ENCODE peak calls at places on chromosomes 12 and 14, in nine cellular contexts. L is cardiac muscle cell, V is uterus, E is body of pancreas, H is psoas muscle, X is neural crest cell, T is HL-60, Q is stomach, R is IMR-90. F is an unnamed sample.

GRCh38 chr12:95918194-95918993 is 24.0 kb downstream of the CCDC38 start:
- DNase-seq in L (peak), V (no peak), E (peak), H (no peak), X (peak), T (peak), Q (peak), R (peak), F (peak)

GRCh38 chr12:459430-460258 is at the start of gene B4GALNT3:
- DNase-seq in L (peak), V (peak), E (peak), H (peak), X (peak), T (no peak), Q (peak), R (no peak), F (peak)

GRCh38 chr14:60757617-60758016 is 23.1 kb downstream of the MNAT1 start:
- DNase-seq in L (no peak), V (no peak), E (no peak), H (no peak), X (no peak), T (no peak), Q (no peak), R (peak), F (no peak)

GRCh38 chr12:64385019-64385418 is 5.5 kb downstream of the C12orf56 start:
- DNase-seq in L (no peak), V (no peak), E (no peak), H (no peak), X (no peak), T (no peak), Q (no peak), R (no peak), F (no peak)

GRCh38 chr14:58282925-58283593 is 15.3 kb upstream of the ARID4A start:
- DNase-seq in L (no peak), V (no peak), E (no peak), H (no peak), X (no peak), T (no peak), Q (no peak), R (no peak), F (no peak)

GRCh38 chr12:90239740-90240260 is 531.2 kb upstream of the ATP2B1 start:
- DNase-seq in L (no peak), V (no peak), E (no peak), H (no peak), X (no peak), T (no peak), Q (no peak), R (no peak), F (no peak)

GRCh38 chr12:94267907-94268575 is 119.7 kb downstream of the PLXNC1 start:
- DNase-seq in L (no peak), V (no peak), E (no peak), H (no peak), X (no peak), T (no peak), Q (no peak), R (no peak), F (no peak)

GRCh38 chr14:76953196-76953945 is 75.1 kb downstream of the IRF2BPL start:
- DNase-seq in L (no peak), V (peak), E (peak), H (peak), X (no peak), T (no peak), Q (peak), R (peak), F (no peak)

GRCh38 chr14:97824218-97824617 is 1027.0 kb downstream of the VRK1 start:
- DNase-seq in L (no peak), V (no peak), E (no peak), H (no peak), X (no peak), T (peak), Q (no peak), R (no peak), F (no peak)

GRCh38 chr14:59251811-59252771 is 63.6 kb downstream of the DAAM1 start:
- DNase-seq in L (peak), V (no peak), E (no peak), H (no peak), X (no peak), T (no peak), Q (no peak), R (peak), F (no peak)

GRCh38 chr14:101227611-101228594 is 324.4 kb upstream of the RTL1 start:
- DNase-seq in L (no peak), V (no peak), E (no peak), H (no peak), X (no peak), T (no peak), Q (no peak), R (no peak), F (no peak)

GRCh38 chr14:50000215-50001145 is 107.6 kb downstream of the ARF6 start:
- DNase-seq in L (peak), V (peak), E (peak), H (peak), X (no peak), T (peak), Q (peak), R (peak), F (no peak)

GRCh38 chr12:30965613-30965985 is 39.1 kb downstream of the TSPAN11 start:
- DNase-seq in L (no peak), V (no peak), E (peak), H (no peak), X (no peak), T (no peak), Q (peak), R (no peak), F (no peak)

GRCh38 chr12:12099102-12099501 is 28.4 kb downstream of the BCL2L14 start:
- DNase-seq in L (peak), V (no peak), E (no peak), H (no peak), X (no peak), T (no peak), Q (no peak), R (no peak), F (no peak)

GRCh38 chr12:48004039-48004940 is at the start of gene COL2A1:
- DNase-seq in L (peak), V (no peak), E (peak), H (peak), X (peak), T (peak), Q (no peak), R (peak), F (peak)

GRCh38 chr12:94145231-94145979 is 3.0 kb upstream of the PLXNC1 start:
- DNase-seq in L (peak), V (peak), E (no peak), H (no peak), X (no peak), T (peak), Q (no peak), R (peak), F (no peak)

GRCh38 chr12:92403210-92404175 is 257.8 kb upstream of the BTG1 start:
- DNase-seq in L (no peak), V (no peak), E (no peak), H (no peak), X (no peak), T (no peak), Q (no peak), R (no peak), F (no peak)

GRCh38 chr12:53828598-53828997 is 76.8 kb upstream of the CISTR start:
- DNase-seq in L (no peak), V (no peak), E (no peak), H (no peak), X (no peak), T (no peak), Q (no peak), R (no peak), F (no peak)

GRCh38 chr12:29991924-29992323 is 208.2 kb upstream of the TMTC1 start:
- DNase-seq in L (no peak), V (no peak), E (no peak), H (no peak), X (no peak), T (no peak), Q (no peak), R (peak), F (no peak)

GRCh38 chr14:67397536-67397935 is 14.4 kb downstream of the PLEK2 start:
- DNase-seq in L (no peak), V (no peak), E (no peak), H (no peak), X (no peak), T (no peak), Q (no peak), R (no peak), F (no peak)

GRCh38 chr12:53538209-53538689 is 31.0 kb upstream of the NPFF start:
- DNase-seq in L (no peak), V (no peak), E (peak), H (no peak), X (no peak), T (no peak), Q (no peak), R (peak), F (no peak)

GRCh38 chr14:83004456-83005006 is 1470.9 kb upstream of the SEL1L start:
- DNase-seq in L (no peak), V (no peak), E (no peak), H (no peak), X (no peak), T (no peak), Q (no peak), R (no peak), F (no peak)

GRCh38 chr14:82999802-83000201 is 1466.1 kb upstream of the SEL1L start:
- DNase-seq in L (peak), V (no peak), E (peak), H (no peak), X (no peak), T (peak), Q (no peak), R (peak), F (no peak)
- TF ChIP-seq CTCF in L (no peak), V (no peak), E (peak), H (no peak), X (peak), T (no peak), Q (peak), R (peak), F (peak)

GRCh38 chr12:124506832-124507153 is 60.6 kb downstream of the NCOR2 start:
- DNase-seq in L (no peak), V (no peak), E (no peak), H (no peak), X (no peak), T (no peak), Q (no peak), R (no peak), F (no peak)

GRCh38 chr12:124504273-124505000 is 63.0 kb downstream of the NCOR2 start:
- DNase-seq in L (no peak), V (peak), E (no peak), H (no peak), X (no peak), T (no peak), Q (no peak), R (no peak), F (no peak)

GRCh38 chr12:124505001-124505818 is 62.2 kb downstream of the NCOR2 start:
- DNase-seq in L (no peak), V (no peak), E (no peak), H (no peak), X (no peak), T (no peak), Q (no peak), R (no peak), F (no peak)

GRCh38 chr12:124507188-124508109 is 60.0 kb downstream of the NCOR2 start:
- DNase-seq in L (no peak), V (peak), E (no peak), H (peak), X (no peak), T (no peak), Q (no peak), R (peak), F (no peak)

DNA sequence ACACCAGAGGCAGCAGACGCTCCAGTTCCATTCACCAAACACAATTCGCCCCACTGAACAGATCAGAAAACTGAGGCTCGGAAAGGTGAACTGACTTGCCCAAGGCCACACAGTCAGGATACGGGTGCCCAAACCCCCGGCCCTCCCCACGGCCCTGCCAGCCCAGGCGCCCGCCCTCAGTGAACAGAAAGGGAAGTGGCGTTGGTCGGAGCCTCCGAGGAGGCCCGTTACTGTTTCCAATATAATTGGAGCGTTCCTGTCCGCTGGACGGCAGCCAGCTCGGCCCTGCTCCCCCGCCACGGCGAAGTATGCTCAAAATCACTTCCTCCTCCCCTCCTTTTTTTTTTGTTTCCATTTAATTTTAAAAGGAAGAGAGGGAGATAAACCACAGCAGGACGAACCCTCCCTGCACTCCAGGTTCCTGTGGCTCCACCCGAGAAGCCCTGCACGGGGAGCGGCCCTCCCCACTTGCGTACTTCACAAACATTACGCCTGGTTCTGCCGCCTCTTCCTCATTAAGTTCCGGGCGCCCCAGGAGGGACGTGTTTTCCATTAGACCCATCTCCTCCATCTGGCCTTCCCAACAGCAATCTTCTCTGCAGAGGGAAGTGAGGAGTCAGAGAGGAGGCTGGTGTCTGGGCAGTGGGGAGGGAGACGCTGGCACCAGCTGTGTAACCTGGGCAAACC is 61.1 kb downstream of the NCOR2 start:
- DNase-seq in L (no peak), V (peak), E (peak), H (peak), X (no peak), T (peak), Q (peak), R (no peak), F (peak)
- TF ChIP-seq CTCF in L (no peak), V (no peak), E (no peak), H (no peak), X (no peak), T (no peak), Q (no peak), R (no peak), F (no peak)

DNA sequence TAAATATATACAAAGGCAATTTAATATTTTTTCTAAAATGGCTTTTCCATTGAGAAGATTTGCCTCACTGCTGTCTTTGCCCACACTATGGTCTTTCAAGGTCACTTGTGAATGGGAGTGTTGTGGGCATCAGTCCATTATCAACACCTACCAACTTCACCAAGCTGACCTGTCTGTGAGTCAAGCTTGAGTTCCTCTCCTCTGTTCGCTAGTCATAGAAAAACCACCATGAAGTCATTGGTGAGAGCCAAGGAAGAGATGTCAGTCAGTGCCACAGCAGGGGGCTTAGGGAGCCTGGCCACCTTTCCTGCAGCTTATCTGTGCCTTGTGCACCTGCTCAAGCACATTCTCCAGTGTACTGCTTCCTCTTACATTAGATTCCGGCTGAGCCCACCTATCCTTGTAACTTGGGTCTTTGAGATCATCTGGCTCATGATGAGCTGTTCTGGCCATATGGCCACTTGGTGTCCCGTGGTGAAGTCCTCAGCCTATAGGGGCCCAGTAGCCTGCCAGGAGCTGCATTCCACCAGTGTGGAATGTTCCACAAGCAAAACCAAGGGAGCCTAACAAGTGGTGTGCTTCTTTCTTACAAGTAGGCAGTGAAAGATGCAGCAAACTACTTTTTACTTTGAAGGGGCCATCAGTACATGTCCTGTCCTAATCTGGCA is 80.8 kb upstream of the C12orf71 start:
- DNase-seq in L (no peak), V (no peak), E (no peak), H (no peak), X (no peak), T (no peak), Q (no peak), R (peak), F (no peak)
- TF ChIP-seq CTCF in L (no peak), V (no peak), E (no peak), H (no peak), X (no peak), T (no peak), Q (no peak), R (no peak), F (no peak)

GRCh38 chr14:68403794-68404522 is 388.9 kb downstream of the ZFP36L1 start:
- DNase-seq in L (no peak), V (no peak), E (no peak), H (no peak), X (no peak), T (no peak), Q (no peak), R (no peak), F (no peak)

GRCh38 chr14:68404652-68405183 is 388.1 kb downstream of the ZFP36L1 start:
- DNase-seq in L (no peak), V (no peak), E (peak), H (no peak), X (no peak), T (no peak), Q (no peak), R (peak), F (no peak)

GRCh38 chr14:68407275-68407674 is 385.6 kb downstream of the ZFP36L1 start:
- DNase-seq in L (no peak), V (no peak), E (no peak), H (no peak), X (no peak), T (no peak), Q (no peak), R (peak), F (no peak)

GRCh38 chr14:68407838-68408237 is 385.0 kb downstream of the ZFP36L1 start:
- DNase-seq in L (no peak), V (no peak), E (no peak), H (no peak), X (no peak), T (no peak), Q (no peak), R (no peak), F (no peak)

DNA sequence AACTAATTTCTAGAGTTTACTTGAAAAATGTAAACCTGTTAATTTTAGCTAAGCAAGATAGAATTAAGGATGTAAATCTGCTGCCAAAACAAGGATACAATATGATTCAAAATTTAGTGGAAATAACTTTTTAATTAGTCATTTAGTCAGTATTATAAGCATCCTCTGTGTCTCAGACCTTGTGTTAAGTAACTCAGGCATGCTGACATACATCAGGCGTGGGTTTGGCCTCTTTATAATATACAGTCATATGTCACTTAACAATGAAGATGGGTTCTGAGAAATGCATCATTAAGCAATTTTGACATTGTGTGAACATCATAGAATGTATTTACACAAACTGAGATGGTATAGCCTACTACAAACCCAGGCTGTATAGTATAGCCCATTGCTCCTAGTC is 386.9 kb downstream of the ZFP36L1 start:
- DNase-seq in L (no peak), V (no peak), E (no peak), H (no peak), X (no peak), T (no peak), Q (no peak), R (peak), F (no peak)
- TF ChIP-seq CTCF in L (no peak), V (no peak), E (no peak), H (no peak), X (no peak), T (no peak), Q (no peak), R (no peak), F (no peak)

GRCh38 chr14:45290547-45290946 is 37.5 kb upstream of the MIS18BP1 start:
- DNase-seq in L (no peak), V (no peak), E (no peak), H (no peak), X (no peak), T (no peak), Q (no peak), R (no peak), F (no peak)

GRCh38 chr14:45284802-45285201 is 31.8 kb upstream of the MIS18BP1 start:
- DNase-seq in L (no peak), V (no peak), E (no peak), H (no peak), X (no peak), T (no peak), Q (no peak), R (no peak), F (no peak)

GRCh38 chr14:45287609-45288008 is 34.6 kb upstream of the MIS18BP1 start:
- DNase-seq in L (no peak), V (no peak), E (no peak), H (no peak), X (no peak), T (no peak), Q (no peak), R (no peak), F (no peak)
- TF ChIP-seq CTCF in L (no peak), V (no peak), E (no peak), H (no peak), X (no peak), T (no peak), Q (no peak), R (no peak), F (no peak)

DNA sequence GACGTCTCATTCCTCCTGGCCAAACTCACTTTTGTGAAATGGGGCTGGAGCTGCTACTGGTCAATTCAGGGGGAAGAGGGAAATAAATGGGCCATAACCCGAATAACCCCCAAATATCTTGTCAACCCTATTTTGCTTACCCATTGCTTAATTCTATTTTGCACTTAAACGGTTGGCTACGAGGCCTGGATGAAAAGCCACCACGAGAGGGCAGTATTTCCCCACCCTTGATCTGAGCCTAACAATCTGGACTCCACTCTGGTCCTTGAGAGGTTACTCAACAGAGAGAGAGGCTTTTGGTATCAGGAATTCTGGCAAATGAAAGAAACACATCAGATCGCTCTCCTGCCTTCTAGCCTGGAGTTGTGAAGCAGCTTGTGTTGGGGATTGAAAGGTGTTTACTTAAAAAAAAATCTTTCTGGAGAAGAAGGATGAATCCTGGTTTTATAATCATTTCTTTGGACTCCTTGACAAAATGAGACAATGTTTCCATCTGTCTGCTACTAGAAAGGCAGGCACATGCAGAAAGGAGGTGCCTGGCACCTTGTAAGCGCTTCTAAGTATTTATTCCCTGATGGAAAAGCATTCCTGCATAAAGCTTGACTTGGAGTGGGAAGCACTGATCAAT is 22.4 kb upstream of the FBXO21 start:
- DNase-seq in L (peak), V (peak), E (peak), H (peak), X (peak), T (peak), Q (peak), R (peak), F (peak)
- TF ChIP-seq CTCF in L (peak), V (peak), E (peak), H (peak), X (peak), T (peak), Q (peak), R (peak), F (peak)

DNA sequence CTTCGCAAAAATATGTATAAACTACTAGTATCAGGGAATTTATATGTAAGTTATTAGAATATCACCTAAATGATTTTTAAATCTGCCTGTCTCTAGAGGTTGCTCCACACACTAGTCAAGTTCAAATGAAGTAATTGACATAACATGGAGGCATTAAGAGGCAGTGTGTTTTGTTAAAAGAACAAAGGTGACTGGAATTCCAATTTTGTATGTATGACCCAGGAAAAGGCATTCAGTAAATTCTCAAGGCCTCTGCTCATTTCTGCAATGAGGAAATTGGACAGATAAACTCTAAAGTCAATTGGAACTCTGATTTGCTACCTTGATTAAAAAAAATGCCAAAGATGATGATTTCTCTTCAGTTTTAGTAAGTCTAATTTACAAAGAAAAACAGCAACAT is 117.1 kb downstream of the NAV3 start:
- DNase-seq in L (no peak), V (no peak), E (no peak), H (no peak), X (no peak), T (no peak), Q (no peak), R (no peak), F (no peak)
- TF ChIP-seq CTCF in L (no peak), V (no peak), E (no peak), H (no peak), X (no peak), T (no peak), Q (no peak), R (no peak), F (no peak)

GRCh38 chr12:109797905-109798669 is 35.1 kb downstream of the TRPV4 start:
- DNase-seq in L (peak), V (no peak), E (no peak), H (no peak), X (no peak), T (peak), Q (no peak), R (no peak), F (no peak)
- TF ChIP-seq CTCF in L (no peak), V (no peak), E (no peak), H (no peak), X (peak), T (no peak), Q (no peak), R (peak), F (no peak)

GRCh38 chr12:101172316-101172715 is 37.7 kb downstream of the SLC5A8 start:
- DNase-seq in L (peak), V (no peak), E (no peak), H (no peak), X (no peak), T (peak), Q (no peak), R (peak), F (peak)
- TF ChIP-seq CTCF in L (no peak), V (no peak), E (no peak), H (no peak), X (peak), T (no peak), Q (no peak), R (no peak), F (no peak)

F was measured in glutamatergic neuron.